ENCODE peak calls at places on chromosomes 6 and 20, in four cellular contexts. L, X, Y and K are unnamed samples.

GRCh38 chr20:47727170-47727880 is 58.0 kb downstream of the SULF2 start:
- DNase-seq in L (peak; percentile 89), X (no peak), Y (peak; percentile 94), K (no peak)

GRCh38 chr6:88361298-88361697 is 195.2 kb upstream of the CNR1 start:
- DNase-seq in L (no peak), X (no peak), Y (no peak), K (no peak)

GRCh38 chr6:81614292-81614691 is 138.2 kb downstream of the TENT5A start:
- DNase-seq in L (no peak), X (no peak), Y (no peak), K (no peak)

GRCh38 chr6:163490826-163491577 is 76.5 kb downstream of the QKI start:
- DNase-seq in L (peak; percentile 41), X (no peak), Y (peak; percentile 71), K (peak; percentile 9)

GRCh38 chr20:38692436-38693411 is 31.6 kb upstream of the SLC32A1 start:
- DNase-seq in L (peak; percentile 63), X (peak; percentile 90), Y (no peak), K (no peak)

GRCh38 chr6:19896580-19897010 is 59.4 kb downstream of the ID4 start:
- DNase-seq in L (no peak), X (no peak), Y (no peak), K (no peak)

GRCh38 chr20:12047838-12048432 is 130.2 kb downstream of the BTBD3 start:
- DNase-seq in L (no peak), X (no peak), Y (no peak), K (no peak)

GRCh38 chr20:9516658-9516987 is 2.2 kb downstream of the LAMP5 start:
- DNase-seq in L (no peak), X (no peak), Y (no peak), K (no peak)

GRCh38 chr6:13624871-13625288 is 9.7 kb downstream of the NOL7 start:
- DNase-seq in L (no peak), X (no peak), Y (no peak), K (no peak)

GRCh38 chr6:150143521-150144293 is 863 bp downstream of the PPP1R14C start:
- DNase-seq in L (no peak), X (peak; percentile 59), Y (no peak), K (no peak)

GRCh38 chr6:14396826-14397517 is 279.4 kb downstream of the CD83 start:
- DNase-seq in L (no peak), X (peak; percentile 91), Y (peak; percentile 87), K (no peak)

GRCh38 chr6:132919028-132919427 is 104.7 kb downstream of the RPS12 start:
- DNase-seq in L (no peak), X (no peak), Y (no peak), K (no peak)

GRCh38 chr6:112575309-112575834 is 228.2 kb downstream of the RFPL4B start:
- DNase-seq in L (no peak), X (no peak), Y (no peak), K (no peak)

DNA sequence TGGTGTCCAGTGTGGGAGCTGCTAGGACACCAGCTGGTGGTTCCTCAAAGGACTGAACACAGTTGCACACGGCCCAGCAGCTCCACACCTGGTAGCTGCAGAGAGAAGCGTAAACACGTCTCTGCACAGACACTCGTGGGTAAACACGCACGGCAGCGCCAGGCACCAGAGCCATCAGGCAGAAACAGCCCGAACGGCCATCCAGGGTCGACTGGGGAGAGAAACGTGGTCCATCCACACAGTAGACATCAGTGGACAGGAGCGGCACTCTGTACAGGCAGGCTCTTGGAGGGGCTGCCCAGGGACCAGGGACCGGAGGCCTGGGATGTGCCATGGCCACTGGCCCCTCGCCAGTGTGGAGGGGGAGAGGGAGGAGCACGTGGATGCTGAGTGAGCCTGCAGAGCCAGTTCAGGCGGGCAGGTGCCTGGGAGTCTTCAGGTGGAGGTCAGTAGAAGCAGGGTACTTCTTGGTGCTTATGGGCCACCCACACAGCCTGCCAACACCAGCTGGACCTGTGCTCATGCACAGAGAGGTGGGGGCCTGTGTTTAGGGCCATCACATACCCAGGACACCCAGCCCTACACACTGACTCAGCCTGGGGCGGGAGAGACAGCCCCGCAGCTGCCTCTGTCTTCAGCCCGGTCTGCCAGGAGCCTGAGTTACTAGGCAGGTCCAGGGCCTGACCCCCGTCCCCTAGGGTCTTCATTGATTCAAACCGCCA is 7.5 kb upstream of the LAMA5 start:
- DNase-seq in L (no peak), X (no peak), Y (no peak), K (no peak)
- H3K4me1 ChIP-seq in L (no peaks in the 10 kb centered on the region), X (peaks cover 37% of the 10 kb centered on the region), Y (no peaks in the 10 kb centered on the region), K (peaks cover 77% of the 10 kb centered on the region)

DNA sequence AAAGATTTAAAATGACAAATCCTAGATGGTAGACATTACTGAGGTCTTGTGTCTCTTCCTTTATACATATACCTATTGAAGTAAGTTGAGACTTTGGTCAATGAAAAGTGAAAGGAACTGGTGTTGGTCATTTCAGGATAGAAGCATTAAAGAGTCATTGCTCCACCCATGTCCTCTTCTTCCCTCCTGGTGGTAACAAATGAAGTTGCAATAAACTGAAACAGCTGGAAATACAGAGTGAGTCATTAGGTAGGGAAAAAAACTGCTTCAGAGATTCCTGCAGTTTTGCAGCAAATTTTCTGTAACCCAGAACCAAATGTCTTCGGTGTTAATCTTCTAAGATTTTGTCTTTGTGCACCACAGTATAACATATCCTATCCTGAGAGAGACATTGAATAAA is 447.9 kb downstream of the EYS start:
- DNase-seq in L (no peak), X (no peak), Y (no peak), K (no peak)
- TF ChIP-seq CTCF in L (no peak), X (no peak), Y (no peak), K (no peak)

GRCh38 chr6:357261-357790 is 34.2 kb upstream of the IRF4 start:
- DNase-seq in L (no peak), X (no peak), Y (peak; percentile 79), K (no peak)
- H3K4me1 ChIP-seq in L (peaks cover 4% of the 10 kb centered on the region), X (no peaks in the 10 kb centered on the region), Y (peaks cover 39% of the 10 kb centered on the region), K (no peaks in the 10 kb centered on the region)

GRCh38 chr6:71481021-71481420 is 192.4 kb downstream of the OGFRL1 start:
- DNase-seq in L (no peak), X (no peak), Y (no peak), K (no peak)
- TF ChIP-seq CTCF in L (no peak), X (no peak), Y (no peak), K (no peak)

GRCh38 chr6:159973951-159974350 is 5.1 kb downstream of the IGF2R start:
- DNase-seq in L (no peak), X (no peak), Y (no peak), K (no peak)
- H3K4me1 ChIP-seq in L (peaks cover 71% of the 10 kb centered on the region), X (peaks cover 15% of the 10 kb centered on the region), Y (peaks cover 87% of the 10 kb centered on the region), K (peaks cover 36% of the 10 kb centered on the region)

GRCh38 chr6:107116328-107116892 is 1.1 kb upstream of the BEND3 start:
- DNase-seq in L (peak; percentile 30), X (peak; percentile 69), Y (no peak), K (no peak)
- TF ChIP-seq CTCF in L (peak; percentile 23), X (no peak), Y (no peak), K (no peak)